ENCODE peak calls at places on chromosomes 12 and 14, in ten cellular contexts. P is tibial nerve, M is astrocyte of the spinal cord, Y is thoracic aorta, G is AG09309, Z is upper lobe of right lung, E is epithelial cell of esophagus, T is H9, L is A549, R is nephron progenitor cell. C is an unnamed sample.

GRCh38 chr14:91284146-91284790 is 39.8 kb upstream of the GPR68 start:
- DNase-seq in M (peak), G (peak), R (no peak), P (no peak), Y (no peak), E (peak), Z (no peak), T (no peak), L (no peak), C (peak)

GRCh38 chr12:71737204-71737603 is 17.5 kb upstream of the RAB21 start:
- DNase-seq in M (no peak), Y (no peak), G (no peak), R (no peak), E (no peak), T (no peak), Z (no peak), P (no peak), L (no peak), C (no peak)

GRCh38 chr12:75414671-75415070 is 23.8 kb downstream of the GLIPR1L2 start:
- DNase-seq in T (no peak), Y (no peak), P (no peak), Z (no peak), E (no peak), L (no peak), R (no peak), G (peak), M (no peak), C (no peak)

GRCh38 chr14:64549805-64550538 is at the start of gene PPP1R36:
- DNase-seq in M (no peak), R (peak), T (peak), Z (peak), Y (no peak), E (peak), G (no peak), P (peak), L (no peak), C (no peak)

GRCh38 chr14:100387450-100387849 is 64.3 kb downstream of the SLC25A47 start:
- DNase-seq in G (no peak), Z (no peak), L (no peak), M (no peak), R (no peak), P (no peak), Y (no peak), E (no peak), T (no peak), C (no peak)

GRCh38 chr14:91929700-91930099 is 17.8 kb downstream of the FBLN5 start:
- DNase-seq in M (no peak), L (no peak), Z (no peak), G (no peak), R (no peak), T (no peak), P (no peak), Y (no peak), E (peak), C (no peak)

GRCh38 chr14:31788340-31788739 is 227.1 kb downstream of the NUBPL start:
- DNase-seq in L (peak), T (no peak), Z (no peak), R (no peak), Y (no peak), M (no peak), E (no peak), G (no peak), P (no peak), C (no peak)

GRCh38 chr12:41967668-41968649 is 176.7 kb downstream of the GXYLT1 start:
- DNase-seq in L (no peak), G (no peak), R (peak), M (peak), Y (no peak), E (peak), T (peak), Z (no peak), P (no peak), C (peak)

GRCh38 chr12:130137141-130138018 is 24.9 kb upstream of the FZD10 start:
- DNase-seq in G (no peak), P (no peak), Z (no peak), M (no peak), R (no peak), T (peak), E (peak), Y (no peak), L (peak), C (peak)

GRCh38 chr12:1272132-1272531 is 281.1 kb downstream of the ERC1 start:
- DNase-seq in R (no peak), G (no peak), Y (no peak), T (no peak), E (no peak), P (no peak), M (no peak), L (no peak), Z (no peak), C (no peak)

GRCh38 chr14:68268197-68268596 is 448.6 kb downstream of the RAD51B start:
- DNase-seq in P (no peak), R (no peak), Y (no peak), M (no peak), L (no peak), G (no peak), E (no peak), T (no peak), Z (no peak), C (no peak)

GRCh38 chr14:39739796-39740195 is 307.6 kb upstream of the FBXO33 start:
- DNase-seq in P (no peak), R (no peak), L (no peak), G (no peak), E (no peak), M (no peak), Y (peak), Z (peak), T (no peak), C (no peak)

GRCh38 chr12:127145543-127145928 is 1121.4 kb upstream of the TMEM132C start:
- DNase-seq in P (no peak), Y (no peak), T (no peak), G (no peak), R (no peak), M (no peak), Z (no peak), E (no peak), L (no peak), C (no peak)

GRCh38 chr12:105013892-105014291 is 27.8 kb downstream of the NOPCHAP1 start:
- DNase-seq in E (peak), Z (no peak), R (no peak), G (no peak), T (no peak), Y (no peak), L (no peak), P (no peak), M (peak), C (peak)

GRCh38 chr14:104445832-104446381 is 133.7 kb upstream of the C14orf180 start:
- DNase-seq in Y (no peak), L (no peak), R (no peak), E (no peak), Z (peak), P (no peak), T (peak), G (no peak), M (no peak), C (no peak)

GRCh38 chr14:87863047-87863446 is 129.9 kb downstream of the GALC start:
- DNase-seq in M (no peak), R (no peak), L (no peak), E (peak), P (no peak), Y (no peak), Z (no peak), G (no peak), T (no peak), C (no peak)

GRCh38 chr12:87991483-87991882 is 37.7 kb downstream of the C12orf50 start:
- DNase-seq in G (no peak), Y (no peak), T (no peak), E (no peak), M (no peak), R (no peak), L (no peak), P (no peak), Z (no peak), C (no peak)

GRCh38 chr12:6788972-6789905 is at the start of gene CD4:
- DNase-seq in T (peak), G (no peak), Z (peak), Y (no peak), L (no peak), E (no peak), P (no peak), R (no peak), M (no peak), C (no peak)

GRCh38 chr14:105021656-105022275 is 883 bp upstream of the CDCA4 start:
- DNase-seq in E (peak), T (peak), R (peak), M (no peak), G (no peak), Z (peak), L (peak), Y (no peak), P (no peak), C (peak)

GRCh38 chr14:74786916-74787315 is 23.8 kb downstream of the YLPM1 start:
- DNase-seq in E (no peak), R (no peak), M (no peak), L (no peak), Z (no peak), T (no peak), G (no peak), Y (no peak), P (no peak), C (no peak)

GRCh38 chr12:51549637-51550036 is 41.4 kb upstream of the SCN8A start:
- DNase-seq in P (no peak), Z (no peak), R (no peak), T (no peak), M (peak), Y (no peak), E (no peak), G (peak), L (no peak), C (no peak)

DNA sequence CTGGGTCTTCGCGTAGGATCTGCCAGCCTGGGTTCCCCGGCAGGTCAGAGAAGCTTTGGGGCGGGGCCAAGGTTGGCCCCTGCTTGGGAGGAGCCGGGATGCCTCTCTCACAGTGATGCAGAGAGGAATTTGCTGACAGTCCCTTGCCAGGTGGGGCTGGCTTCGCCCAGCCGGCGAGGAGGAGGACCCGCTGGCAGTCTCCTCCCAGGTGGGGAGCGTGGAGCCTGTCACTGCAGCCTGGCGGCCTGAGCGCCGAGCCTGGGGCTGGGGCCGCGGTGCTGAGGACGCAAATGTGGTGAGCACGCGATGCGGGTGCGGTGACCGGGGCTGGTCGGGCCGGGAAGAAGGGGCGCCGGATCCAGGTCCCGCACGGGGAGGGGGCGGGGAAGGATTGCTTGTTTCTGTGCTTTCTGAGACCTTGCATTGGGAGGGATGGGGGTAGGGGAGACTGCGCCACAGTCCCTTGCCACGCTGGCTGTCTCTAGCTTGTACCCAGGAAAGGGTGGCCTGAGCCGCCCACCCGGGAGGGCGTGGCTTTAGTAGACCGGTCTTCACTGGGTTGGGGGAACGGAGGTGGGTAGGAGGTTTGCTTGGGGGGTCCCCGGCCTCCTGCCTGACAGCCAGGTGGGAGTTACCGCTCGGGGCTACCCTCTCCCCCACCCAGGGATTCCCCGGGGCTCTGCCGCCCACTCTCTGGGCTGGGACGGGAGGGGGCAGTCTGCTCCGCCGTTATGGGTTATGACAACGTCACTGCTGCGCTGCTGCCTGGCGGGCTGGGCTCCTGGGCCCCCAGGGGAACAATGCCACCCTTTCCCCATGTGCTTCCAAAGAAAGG is at the start of gene TMEM63C:
- DNase-seq in E (peak), R (peak), L (peak), M (no peak), G (no peak), Z (no peak), T (peak), P (no peak), Y (no peak), C (peak)
- TF ChIP-seq CTCF in E (no peak), R (no peak), L (no peak), M (no peak), G (no peak), Z (no peak), T (no peak), P (no peak), Y (no peak), C (no peak)

GRCh38 chr12:3523058-3523457 is 32.1 kb downstream of the PRMT8 start:
- DNase-seq in Z (no peak), E (peak), R (no peak), T (no peak), P (no peak), G (no peak), L (no peak), Y (no peak), M (no peak), C (peak)
- TF ChIP-seq CTCF in Z (no peak), E (peak), R (no peak), T (no peak), P (no peak), G (no peak), L (no peak), Y (no peak), M (no peak), C (peak)

GRCh38 chr12:15931590-15932053 is 20.5 kb downstream of the DERA start:
- DNase-seq in P (no peak), Y (no peak), R (peak), E (peak), G (no peak), T (no peak), Z (no peak), M (no peak), L (peak), C (no peak)
- TF ChIP-seq CTCF in P (no peak), Y (no peak), R (peak), E (peak), G (no peak), T (no peak), Z (no peak), M (no peak), L (no peak), C (no peak)

GRCh38 chr12:67137256-67137655 is 131.9 kb upstream of the CAND1 start:
- DNase-seq in L (no peak), M (no peak), P (no peak), R (no peak), T (no peak), E (peak), Z (no peak), Y (no peak), G (no peak), C (peak)
- TF ChIP-seq CTCF in L (no peak), M (no peak), P (no peak), R (no peak), T (no peak), E (no peak), Z (no peak), Y (no peak), G (no peak), C (no peak)

GRCh38 chr12:3004655-3005565 is 45.7 kb downstream of the TEAD4 start:
- DNase-seq in L (no peak), R (no peak), E (peak), Y (no peak), M (no peak), T (no peak), G (no peak), P (no peak), Z (no peak), C (peak)
- TF ChIP-seq CTCF in L (no peak), R (peak), E (no peak), Y (no peak), M (peak), T (peak), G (no peak), P (no peak), Z (peak), C (peak)

DNA sequence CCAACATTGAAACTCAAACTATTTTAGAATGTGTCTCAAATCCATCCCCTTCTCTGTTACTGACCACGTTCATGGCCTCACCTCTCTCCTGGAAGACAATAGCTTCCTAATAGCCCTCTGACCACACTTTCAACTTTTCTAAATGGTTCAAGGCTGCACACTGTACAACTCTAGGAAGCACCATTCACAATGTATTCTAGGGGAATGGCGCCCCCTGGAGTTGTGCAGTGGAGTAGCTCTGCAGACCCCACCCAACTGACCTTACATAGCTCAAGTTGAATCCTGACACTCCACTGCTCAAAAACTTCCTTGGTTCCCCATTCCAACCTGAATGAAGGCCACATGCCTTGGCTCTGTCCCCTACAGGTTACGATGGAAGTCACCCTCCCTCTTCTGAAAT is 77.6 kb downstream of the GAS2L3 start:
- DNase-seq in T (no peak), Z (no peak), Y (no peak), G (no peak), L (no peak), R (no peak), M (no peak), P (no peak), E (no peak), C (no peak)
- TF ChIP-seq CTCF in T (peak), Z (no peak), Y (no peak), G (no peak), L (no peak), R (peak), M (peak), P (no peak), E (peak), C (peak)

DNA sequence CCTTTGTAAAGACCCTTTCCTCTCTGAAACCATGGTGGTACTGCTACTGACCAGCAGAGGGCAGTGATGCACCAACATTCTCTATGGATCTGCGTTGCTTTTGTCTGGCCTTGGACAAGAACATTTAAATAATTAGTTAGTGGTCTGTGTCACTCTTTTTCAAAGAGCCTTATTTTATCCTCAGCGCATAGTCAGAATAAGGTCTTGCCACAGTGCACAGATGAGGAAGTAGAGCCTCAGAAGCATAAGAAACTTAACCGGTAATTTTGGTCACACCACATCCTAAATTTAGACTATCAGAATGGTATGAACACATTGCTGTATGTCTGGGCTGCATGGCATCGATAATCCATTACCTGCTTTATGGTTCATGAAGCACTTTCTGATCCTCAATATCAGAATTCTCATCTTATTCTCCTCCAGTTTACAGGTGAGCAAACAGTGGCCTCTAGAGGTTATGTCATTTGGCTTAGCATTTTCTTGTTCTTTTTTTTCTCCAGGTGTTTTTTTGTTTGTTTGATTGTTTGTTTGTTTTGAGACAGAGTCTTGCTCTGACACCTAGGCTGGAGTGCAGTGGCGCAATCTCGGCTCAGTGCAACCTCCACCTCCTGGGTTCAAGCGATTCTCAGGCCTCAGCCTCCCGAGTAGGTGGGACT is 23.7 kb upstream of the IFT81 start:
- DNase-seq in L (peak), Z (no peak), M (peak), G (no peak), Y (peak), R (peak), P (peak), E (peak), T (peak), C (peak)
- TF ChIP-seq CTCF in L (peak), Z (peak), M (peak), G (peak), Y (peak), R (peak), P (peak), E (peak), T (peak), C (peak)

DNA sequence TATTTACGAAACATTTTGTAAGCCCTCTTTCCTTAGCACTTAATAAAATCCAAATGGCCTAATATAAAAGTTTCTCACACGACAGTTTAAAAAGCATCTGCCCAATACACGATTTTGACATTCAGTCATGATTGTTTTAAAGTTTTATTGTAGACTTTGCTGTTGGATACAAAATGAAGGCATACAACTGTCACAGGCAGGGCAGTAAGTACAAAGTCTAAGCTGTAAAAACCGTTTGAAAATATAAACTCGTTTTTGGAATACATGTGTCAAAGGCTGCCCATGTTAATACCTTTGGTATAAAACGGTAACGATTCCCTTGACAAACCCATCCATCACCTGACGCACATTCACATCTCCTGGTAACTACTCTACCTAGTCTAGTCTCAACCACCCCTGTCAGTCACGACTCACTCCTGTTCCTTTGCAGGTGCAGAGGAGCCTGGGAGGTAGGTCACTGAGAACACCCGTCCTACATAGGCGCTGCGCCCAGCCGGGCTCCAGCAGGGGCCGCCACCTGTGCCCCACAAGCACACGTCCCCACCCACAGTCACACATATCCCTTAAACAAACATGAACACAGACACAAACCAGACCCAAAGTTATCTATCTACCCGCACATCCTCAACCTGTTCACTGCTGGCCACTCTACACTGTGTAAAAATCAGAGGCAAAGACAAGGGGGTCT is 27.1 kb downstream of the KCTD10 start:
- DNase-seq in Y (no peak), T (no peak), Z (no peak), E (no peak), M (no peak), R (no peak), L (peak), P (no peak), G (no peak), C (no peak)
- TF ChIP-seq CTCF in Y (no peak), T (no peak), Z (no peak), E (no peak), M (peak), R (no peak), L (peak), P (no peak), G (no peak), C (no peak)

C was measured in MCF 10A.